ENCODE peak calls at places on chromosomes 4 and X, in nine cellular contexts. One of them, this sample, is unnamed.

GRCh38 chrX:107710617-107711391 is 64.8 kb downstream of the TSC22D3 start:
- DNase-seq in GM12892: peak
- DNase-seq in H54: peak
- DNase-seq in A549: peak
- DNase-seq in uterus: peak
- DNase-seq in Peyer's patch: peak
- DNase-seq in testis: peak
- DNase-seq in IMR-90: peak
- DNase-seq in upper lobe of left lung: no peak
- DNase-seq in this sample: peak

GRCh38 chr4:57080781-57081650 is 29.2 kb downstream of the IGFBP7 start:
- DNase-seq in GM12892: no peak
- DNase-seq in H54: peak
- DNase-seq in A549: no peak
- DNase-seq in uterus: no peak
- DNase-seq in Peyer's patch: no peak
- DNase-seq in testis: no peak
- DNase-seq in IMR-90: peak
- DNase-seq in upper lobe of left lung: no peak
- DNase-seq in this sample: no peak

GRCh38 chrX:119826399-119826959 is 26.3 kb downstream of the UPF3B start:
- DNase-seq in GM12892: no peak
- DNase-seq in H54: peak
- DNase-seq in A549: no peak
- DNase-seq in uterus: no peak
- DNase-seq in Peyer's patch: no peak
- DNase-seq in testis: no peak
- DNase-seq in IMR-90: peak
- DNase-seq in upper lobe of left lung: no peak
- DNase-seq in this sample: no peak

GRCh38 chr4:57044996-57045395 is 65.2 kb downstream of the IGFBP7 start:
- DNase-seq in GM12892: no peak
- DNase-seq in H54: no peak
- DNase-seq in A549: no peak
- DNase-seq in uterus: no peak
- DNase-seq in Peyer's patch: no peak
- DNase-seq in testis: no peak
- DNase-seq in IMR-90: peak
- DNase-seq in upper lobe of left lung: no peak
- DNase-seq in this sample: no peak

GRCh38 chr4:21885770-21886169 is 62.8 kb downstream of the KCNIP4 start:
- DNase-seq in GM12892: no peak
- DNase-seq in H54: no peak
- DNase-seq in A549: no peak
- DNase-seq in uterus: no peak
- DNase-seq in Peyer's patch: no peak
- DNase-seq in testis: no peak
- DNase-seq in IMR-90: no peak
- DNase-seq in upper lobe of left lung: no peak
- DNase-seq in this sample: no peak

GRCh38 chrX:20309796-20310195 is 43.1 kb upstream of the RPS6KA3 start:
- DNase-seq in GM12892: no peak
- DNase-seq in H54: no peak
- DNase-seq in A549: no peak
- DNase-seq in uterus: no peak
- DNase-seq in Peyer's patch: no peak
- DNase-seq in testis: no peak
- DNase-seq in IMR-90: peak
- DNase-seq in upper lobe of left lung: no peak
- DNase-seq in this sample: no peak

GRCh38 chr4:122576261-122577188 is 44.3 kb downstream of the IL21 start:
- DNase-seq in GM12892: no peak
- DNase-seq in H54: no peak
- DNase-seq in A549: peak
- DNase-seq in uterus: no peak
- DNase-seq in Peyer's patch: no peak
- DNase-seq in testis: no peak
- DNase-seq in IMR-90: peak
- DNase-seq in upper lobe of left lung: no peak
- DNase-seq in this sample: no peak

GRCh38 chr4:7161721-7162214 is 30.6 kb upstream of the SORCS2 start:
- DNase-seq in GM12892: no peak
- DNase-seq in H54: no peak
- DNase-seq in A549: no peak
- DNase-seq in uterus: peak
- DNase-seq in Peyer's patch: no peak
- DNase-seq in testis: peak
- DNase-seq in IMR-90: no peak
- DNase-seq in upper lobe of left lung: no peak
- DNase-seq in this sample: peak

GRCh38 chr4:128427832-128428366 is 140.3 kb upstream of the PGRMC2 start:
- DNase-seq in GM12892: no peak
- DNase-seq in H54: peak
- DNase-seq in A549: peak
- DNase-seq in uterus: no peak
- DNase-seq in Peyer's patch: no peak
- DNase-seq in testis: peak
- DNase-seq in IMR-90: peak
- DNase-seq in upper lobe of left lung: no peak
- DNase-seq in this sample: no peak

GRCh38 chrX:330726-331144 is 12.1 kb upstream of the GTPBP6 start:
- DNase-seq in GM12892: no peak
- DNase-seq in H54: no peak
- DNase-seq in A549: no peak
- DNase-seq in uterus: no peak
- DNase-seq in Peyer's patch: no peak
- DNase-seq in testis: no peak
- DNase-seq in IMR-90: no peak
- DNase-seq in upper lobe of left lung: no peak
- DNase-seq in this sample: no peak

GRCh38 chr4:138925495-138925894 is 90.1 kb upstream of the NOCT start:
- DNase-seq in GM12892: no peak
- DNase-seq in H54: no peak
- DNase-seq in A549: no peak
- DNase-seq in uterus: no peak
- DNase-seq in Peyer's patch: no peak
- DNase-seq in testis: no peak
- DNase-seq in IMR-90: peak
- DNase-seq in upper lobe of left lung: no peak
- DNase-seq in this sample: no peak

GRCh38 chr4:7957113-7957656 is 17.5 kb upstream of the AFAP1 start:
- DNase-seq in GM12892: no peak
- DNase-seq in H54: no peak
- DNase-seq in A549: no peak
- DNase-seq in uterus: no peak
- DNase-seq in Peyer's patch: no peak
- DNase-seq in testis: no peak
- DNase-seq in IMR-90: peak
- DNase-seq in upper lobe of left lung: no peak
- DNase-seq in this sample: no peak

GRCh38 chr4:95213361-95213760 is 335.4 kb downstream of the UNC5C start:
- DNase-seq in GM12892: no peak
- DNase-seq in H54: no peak
- DNase-seq in A549: no peak
- DNase-seq in uterus: no peak
- DNase-seq in Peyer's patch: no peak
- DNase-seq in testis: no peak
- DNase-seq in IMR-90: no peak
- DNase-seq in upper lobe of left lung: no peak
- DNase-seq in this sample: no peak

GRCh38 chrX:7270018-7270417 is 122.1 kb upstream of the PUDP start:
- DNase-seq in GM12892: no peak
- DNase-seq in H54: no peak
- DNase-seq in A549: no peak
- DNase-seq in uterus: no peak
- DNase-seq in Peyer's patch: no peak
- DNase-seq in testis: no peak
- DNase-seq in IMR-90: peak
- DNase-seq in upper lobe of left lung: no peak
- DNase-seq in this sample: no peak

GRCh38 chr4:16802044-16802443 is 96.4 kb downstream of the LDB2 start:
- DNase-seq in GM12892: no peak
- DNase-seq in H54: no peak
- DNase-seq in A549: no peak
- DNase-seq in uterus: no peak
- DNase-seq in Peyer's patch: no peak
- DNase-seq in testis: no peak
- DNase-seq in IMR-90: no peak
- DNase-seq in upper lobe of left lung: no peak
- DNase-seq in this sample: no peak

GRCh38 chr4:126807132-126807531 is 825.6 kb upstream of the INTU start:
- DNase-seq in GM12892: no peak
- DNase-seq in H54: no peak
- DNase-seq in A549: no peak
- DNase-seq in uterus: no peak
- DNase-seq in Peyer's patch: no peak
- DNase-seq in testis: no peak
- DNase-seq in IMR-90: peak
- DNase-seq in upper lobe of left lung: no peak
- DNase-seq in this sample: no peak

GRCh38 chrX:136768469-136769084 is 12.2 kb downstream of the ARHGEF6 start:
- DNase-seq in GM12892: no peak
- DNase-seq in H54: peak
- DNase-seq in A549: no peak
- DNase-seq in uterus: peak
- DNase-seq in Peyer's patch: peak
- DNase-seq in testis: peak
- DNase-seq in IMR-90: peak
- DNase-seq in upper lobe of left lung: no peak
- DNase-seq in this sample: no peak
- TF ChIP-seq POLR2A in GM12892: no peak
- TF ChIP-seq POLR2A in H54: peak
- TF ChIP-seq POLR2A in A549: no peak
- TF ChIP-seq POLR2A in uterus: no peak
- TF ChIP-seq POLR2A in Peyer's patch: no peak
- TF ChIP-seq POLR2A in testis: no peak
- TF ChIP-seq POLR2A in IMR-90: no peak
- TF ChIP-seq POLR2A in upper lobe of left lung: no peak
- TF ChIP-seq POLR2A in this sample: no peak

DNA sequence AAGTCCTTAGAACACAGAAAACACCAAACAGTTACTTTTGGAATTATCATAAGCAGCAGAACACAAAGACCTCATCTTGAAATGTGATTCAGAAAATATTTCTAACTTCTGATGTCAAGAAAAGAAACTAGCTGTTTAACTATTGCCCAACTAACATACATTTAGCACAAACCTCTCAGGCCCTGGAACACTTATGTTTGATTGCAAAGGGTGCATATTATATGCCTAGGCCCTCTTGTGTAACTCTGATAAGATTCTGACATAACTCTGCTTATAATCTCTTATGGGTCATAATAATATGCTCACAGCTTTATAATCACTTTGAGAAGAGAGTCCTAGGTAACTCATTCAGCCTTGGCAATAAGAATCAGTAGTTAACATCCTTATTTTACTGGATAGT is 62.6 kb downstream of the TBC1D9 start:
- DNase-seq in GM12892: no peak
- DNase-seq in H54: no peak
- DNase-seq in A549: no peak
- DNase-seq in uterus: no peak
- DNase-seq in Peyer's patch: no peak
- DNase-seq in testis: no peak
- DNase-seq in IMR-90: peak
- DNase-seq in upper lobe of left lung: no peak
- DNase-seq in this sample: no peak
- TF ChIP-seq POLR2A in GM12892: no peak
- TF ChIP-seq POLR2A in H54: no peak
- TF ChIP-seq POLR2A in A549: no peak
- TF ChIP-seq POLR2A in uterus: no peak
- TF ChIP-seq POLR2A in Peyer's patch: no peak
- TF ChIP-seq POLR2A in testis: no peak
- TF ChIP-seq POLR2A in IMR-90: no peak
- TF ChIP-seq POLR2A in upper lobe of left lung: no peak
- TF ChIP-seq POLR2A in this sample: no peak

GRCh38 chrX:150870487-150871340 is 27.8 kb downstream of the CD99L2 start:
- DNase-seq in GM12892: no peak
- DNase-seq in H54: no peak
- DNase-seq in A549: no peak
- DNase-seq in uterus: no peak
- DNase-seq in Peyer's patch: no peak
- DNase-seq in testis: no peak
- DNase-seq in IMR-90: peak
- DNase-seq in upper lobe of left lung: no peak
- DNase-seq in this sample: no peak

GRCh38 chrX:150871341-150871811 is 27.1 kb downstream of the CD99L2 start:
- DNase-seq in GM12892: no peak
- DNase-seq in H54: no peak
- DNase-seq in A549: no peak
- DNase-seq in uterus: no peak
- DNase-seq in Peyer's patch: no peak
- DNase-seq in testis: no peak
- DNase-seq in IMR-90: no peak
- DNase-seq in upper lobe of left lung: no peak
- DNase-seq in this sample: no peak

GRCh38 chrX:150872773-150873336 is 25.6 kb downstream of the CD99L2 start:
- DNase-seq in GM12892: no peak
- DNase-seq in H54: no peak
- DNase-seq in A549: no peak
- DNase-seq in uterus: no peak
- DNase-seq in Peyer's patch: no peak
- DNase-seq in testis: no peak
- DNase-seq in IMR-90: no peak
- DNase-seq in upper lobe of left lung: no peak
- DNase-seq in this sample: no peak

GRCh38 chrX:150873616-150874015 is 24.9 kb downstream of the CD99L2 start:
- DNase-seq in GM12892: no peak
- DNase-seq in H54: no peak
- DNase-seq in A549: no peak
- DNase-seq in uterus: peak
- DNase-seq in Peyer's patch: no peak
- DNase-seq in testis: no peak
- DNase-seq in IMR-90: peak
- DNase-seq in upper lobe of left lung: no peak
- DNase-seq in this sample: no peak

GRCh38 chrX:150874448-150874847 is 24.0 kb downstream of the CD99L2 start:
- DNase-seq in GM12892: no peak
- DNase-seq in H54: no peak
- DNase-seq in A549: no peak
- DNase-seq in uterus: no peak
- DNase-seq in Peyer's patch: no peak
- DNase-seq in testis: no peak
- DNase-seq in IMR-90: no peak
- DNase-seq in upper lobe of left lung: no peak
- DNase-seq in this sample: no peak
- TF ChIP-seq POLR2A in GM12892: no peak
- TF ChIP-seq POLR2A in H54: no peak
- TF ChIP-seq POLR2A in A549: no peak
- TF ChIP-seq POLR2A in uterus: no peak
- TF ChIP-seq POLR2A in Peyer's patch: no peak
- TF ChIP-seq POLR2A in testis: no peak
- TF ChIP-seq POLR2A in IMR-90: no peak
- TF ChIP-seq POLR2A in upper lobe of left lung: no peak
- TF ChIP-seq POLR2A in this sample: no peak

DNA sequence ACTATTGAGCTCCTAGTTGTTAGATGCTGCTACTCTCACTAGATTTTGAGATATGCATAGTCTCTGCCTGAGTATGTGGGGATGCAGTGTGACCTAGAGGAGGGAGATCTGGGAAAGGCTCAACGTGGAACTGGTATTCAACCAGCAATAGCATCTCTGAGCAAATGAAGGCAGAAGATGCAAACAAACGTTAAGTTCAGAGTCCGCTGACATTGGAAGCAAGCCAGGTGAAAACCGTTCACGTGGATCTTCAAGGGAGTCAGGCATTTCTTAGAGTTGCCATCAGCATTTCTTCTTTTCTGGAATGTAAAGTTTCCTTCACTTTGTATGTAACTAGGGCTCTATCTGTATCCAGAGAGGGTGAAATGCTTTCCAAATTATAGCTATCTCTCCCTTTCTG is 59.9 kb downstream of the C4orf51 start:
- DNase-seq in GM12892: no peak
- DNase-seq in H54: no peak
- DNase-seq in A549: no peak
- DNase-seq in uterus: no peak
- DNase-seq in Peyer's patch: no peak
- DNase-seq in testis: no peak
- DNase-seq in IMR-90: no peak
- DNase-seq in upper lobe of left lung: no peak
- DNase-seq in this sample: no peak
- TF ChIP-seq POLR2A in GM12892: no peak
- TF ChIP-seq POLR2A in H54: no peak
- TF ChIP-seq POLR2A in A549: no peak
- TF ChIP-seq POLR2A in uterus: no peak
- TF ChIP-seq POLR2A in Peyer's patch: no peak
- TF ChIP-seq POLR2A in testis: no peak
- TF ChIP-seq POLR2A in IMR-90: no peak
- TF ChIP-seq POLR2A in upper lobe of left lung: no peak
- TF ChIP-seq POLR2A in this sample: no peak